ENCODE peak calls at places on chromosomes 6 and 20, in five cellular contexts. H is AG10803, E is NCI-H524 treated with DMSO at 0.1 percent for 48 hours, P is lower leg skin, W is fibroblast of lung. K is an unnamed sample.

GRCh38 chr6:56798163-56798562 is 155.5 kb upstream of the DST start:
- DNase-seq in H (peak; percentile 83), E (no peak), P (no peak), W (peak; percentile 92), K (no peak)

GRCh38 chr6:107305391-107305790 is 154.0 kb downstream of the PDSS2 start:
- DNase-seq in H (peak; percentile 66), E (no peak), P (no peak), W (no peak), K (no peak)

GRCh38 chr6:163877877-163878639 is 463.5 kb downstream of the QKI start:
- DNase-seq in H (no peak), E (no peak), P (no peak), W (no peak), K (no peak)

GRCh38 chr6:89567635-89568390 is 70.7 kb downstream of the LYRM2 start:
- DNase-seq in H (no peak), E (no peak), P (no peak), W (no peak), K (no peak)

GRCh38 chr6:79269877-79270276 is 35.4 kb upstream of the HMGN3 start:
- DNase-seq in H (peak; percentile 83), E (no peak), P (no peak), W (peak; percentile 77), K (no peak)

GRCh38 chr6:100467144-100468012 is 2.7 kb upstream of the SIM1 start:
- DNase-seq in H (no peak), E (no peak), P (no peak), W (no peak), K (no peak)

GRCh38 chr20:12928755-12929401 is 79.9 kb upstream of the SPTLC3 start:
- DNase-seq in H (peak; percentile 63), E (no peak), P (no peak), W (peak; percentile 70), K (no peak)

GRCh38 chr20:45968801-45969711 is 2.9 kb downstream of the ZNF335 start:
- DNase-seq in H (peak; percentile 50), E (no peak), P (peak; percentile 83), W (no peak), K (no peak)

GRCh38 chr6:88586371-88587157 is 376.9 kb downstream of the RNGTT start:
- DNase-seq in H (peak; percentile 50), E (no peak), P (no peak), W (no peak), K (no peak)

GRCh38 chr6:140360651-140361050 is 986.2 kb upstream of the CITED2 start:
- DNase-seq in H (peak; percentile 27), E (peak; percentile 83), P (no peak), W (peak; percentile 62), K (no peak)

GRCh38 chr6:13924146-13924948 is 405 bp upstream of the RNF182 start:
- DNase-seq in H (peak; percentile 42), E (no peak), P (no peak), W (peak; percentile 68), K (no peak)

K was measured in GM12892.